ENCODE peak calls at places on chromosomes 7 and 10, in six cellular contexts. M is left colon; S is NCI-H748 treated with DMSO at 0.1 percent for 48 hours; I is effector CD4-positive, alpha-beta T cell; Q is NCI-H1417; V is spleen. N is an unnamed sample.

GRCh38 chr7:112290065-112290464 is 83.6 kb downstream of the ZNF277 start:
- DNase-seq in M (no peak), S (no peak), I (no peak), Q (no peak), V (no peak), N (no peak)

GRCh38 chr10:35331894-35332640 is 4.2 kb upstream of the CCNY start:
- DNase-seq in M (no peak), S (no peak), I (no peak), Q (no peak), V (no peak), N (no peak)

GRCh38 chr10:55519264-55519663 is 718.2 kb upstream of the PCDH15 start:
- DNase-seq in M (no peak), S (no peak), I (no peak), Q (no peak), V (no peak), N (no peak)

GRCh38 chr7:151940048-151940845 is 16.0 kb upstream of the GALNTL5 start:
- DNase-seq in M (no peak), S (no peak), I (no peak), Q (no peak), V (no peak), N (no peak)

GRCh38 chr10:24814568-24815313 is 91.1 kb upstream of the ARHGAP21 start:
- DNase-seq in M (no peak), S (no peak), I (no peak), Q (no peak), V (no peak), N (no peak)

GRCh38 chr10:72084094-72084459 is 4.3 kb downstream of the SPOCK2 start:
- DNase-seq in M (no peak), S (no peak), I (peak), Q (no peak), V (peak), N (no peak)

GRCh38 chr7:123580406-123581161 is 21.0 kb upstream of the ASB15 start:
- DNase-seq in M (no peak), S (peak), I (no peak), Q (peak), V (no peak), N (peak)

GRCh38 chr10:110279062-110279986 is 25.4 kb downstream of the SMNDC1 start:
- DNase-seq in M (peak), S (peak), I (peak), Q (peak), V (no peak), N (peak)

GRCh38 chr10:127162841-127163240 is 33.5 kb downstream of the INSYN2A start:
- DNase-seq in M (no peak), S (no peak), I (no peak), Q (no peak), V (no peak), N (no peak)

GRCh38 chr10:95229724-95230627 is 35.9 kb downstream of the ACSM6 start:
- DNase-seq in M (no peak), S (no peak), I (no peak), Q (no peak), V (no peak), N (no peak)

GRCh38 chr7:111264111-111264868 is 173.4 kb downstream of the LRRN3 start:
- DNase-seq in M (no peak), S (no peak), I (no peak), Q (no peak), V (no peak), N (no peak)

GRCh38 chr7:83849135-83849534 is 200.2 kb upstream of the SEMA3E start:
- DNase-seq in M (no peak), S (no peak), I (no peak), Q (no peak), V (no peak), N (no peak)

GRCh38 chr7:650339-651031 is 76.0 kb upstream of the DNAAF5 start:
- DNase-seq in M (no peak), S (no peak), I (no peak), Q (no peak), V (no peak), N (no peak)

GRCh38 chr10:132418520-132419416 is 21.8 kb downstream of the PWWP2B start:
- DNase-seq in M (peak), S (no peak), I (no peak), Q (peak), V (peak), N (peak)

GRCh38 chr10:97408496-97408992 is 7.4 kb upstream of the RRP12 start:
- DNase-seq in M (peak), S (no peak), I (no peak), Q (no peak), V (no peak), N (no peak)

N was measured in DMS153.